ENCODE peak calls at places on chromosomes 3 and 15, in four cellular contexts. S, T, U and F are unnamed samples.

GRCh38 chr15:57375827-57376694 is at the start of gene CGNL1:
- DNase-seq in S (no peak), T (peak; percentile 82), U (peak; percentile 35), F (no peak)

GRCh38 chr15:25718597-25718996 is 144.5 kb downstream of the ATP10A start:
- DNase-seq in S (no peak), T (peak; percentile 57), U (no peak), F (no peak)

GRCh38 chr3:175070946-175071345 is 211.8 kb downstream of the NAALADL2 start:
- DNase-seq in S (no peak), T (no peak), U (no peak), F (no peak)

GRCh38 chr3:193982258-193982659 is 153.7 kb upstream of the HES1 start:
- DNase-seq in S (no peak), T (peak; percentile 75), U (no peak), F (peak; percentile 85)

GRCh38 chr3:12865271-12865670 is 23.9 kb upstream of the RPL32 start:
- DNase-seq in S (no peak), T (no peak), U (no peak), F (no peak)

GRCh38 chr3:51269466-51269865 is 115.6 kb upstream of the MANF start:
- DNase-seq in S (no peak), T (no peak), U (peak; percentile 7), F (no peak)

GRCh38 chr3:40877651-40878463 is 321.4 kb upstream of the CTNNB1 start:
- DNase-seq in S (no peak), T (peak; percentile 72), U (peak; percentile 52), F (peak; percentile 83)

GRCh38 chr3:107431048-107431297 is 53.7 kb downstream of the CCDC54 start:
- DNase-seq in S (no peak), T (no peak), U (no peak), F (no peak)

GRCh38 chr3:196159952-196160804 is 51.0 kb downstream of the ZDHHC19 start:
- DNase-seq in S (no peak), T (peak; percentile 81), U (peak; percentile 6), F (peak; percentile 42)

GRCh38 chr15:36066757-36067156 is 512.7 kb upstream of the CDIN1 start:
- DNase-seq in S (no peak), T (no peak), U (no peak), F (no peak)

GRCh38 chr15:76071816-76072215 is 12.0 kb downstream of the TMEM266 start:
- DNase-seq in S (no peak), T (no peak), U (no peak), F (no peak)

GRCh38 chr3:61964566-61964965 is 403.2 kb downstream of the PTPRG start:
- DNase-seq in S (no peak), T (no peak), U (no peak), F (no peak)

GRCh38 chr3:135908225-135908624 is 57.3 kb upstream of the PPP2R3A start:
- DNase-seq in S (no peak), T (no peak), U (peak; percentile 35), F (no peak)

GRCh38 chr3:47394140-47394855 is 13.5 kb downstream of the PTPN23 start:
- DNase-seq in S (no peak), T (no peak), U (peak; percentile 31), F (no peak)

GRCh38 chr3:142088522-142088921 is 60.8 kb downstream of the TFDP2 start:
- DNase-seq in S (no peak), T (no peak), U (no peak), F (no peak)

GRCh38 chr15:85579011-85579701 is 198.8 kb downstream of the AKAP13 start:
- DNase-seq in S (no peak), T (no peak), U (no peak), F (no peak)

GRCh38 chr15:64029111-64029510 is 17.2 kb downstream of the DAPK2 start:
- DNase-seq in S (peak; percentile 28), T (no peak), U (no peak), F (no peak)